ENCODE peak calls at places on chromosomes 11 and 22, in ten cellular contexts. W is GM23248; A is CD8-positive, alpha-beta memory T cell; C is activated T-helper 1 cell treated with anti-CD3 and anti-CD28 coated beads, Interleukin-12 subunit alpha, Interleukin-12 subunit beta, Interleukin-2, Interleukin-4 antibody, amounts not matched to agents 30 ng/mL and 10 ng/mL and 1 ng/mL, durations not matched to agents 14 hours and 24 hours and 36 hours; B is stimulated activated CD4-positive, alpha-beta T cell treated with anti-CD3 and anti-CD28 coated beads, Interleukin-4, amount 100 ng/mL, for 1 hour; Z is EL; D is stimulated activated naive CD4-positive, alpha-beta T cell; F is cardiac muscle cell; G is hepatic stellate cell; P is endothelial cell. Q is an unnamed sample.

GRCh38 chr11:103849366-103849765 is 187.1 kb upstream of the DDI1 start:
- DNase-seq in B (no peak), G (no peak), Z (no peak), A (no peak), W (no peak), C (no peak), P (no peak), D (no peak), F (peak; percentile 55), Q (no peak)

GRCh38 chr11:71212871-71213559 is 39.4 kb downstream of the SHANK2 start:
- DNase-seq in Z (no peak), B (no peak), W (peak; percentile 33), C (no peak), F (peak; percentile 54), P (no peak), A (no peak), D (no peak), G (peak; percentile 69), Q (no peak)

GRCh38 chr11:114154271-114155047 is 94.9 kb downstream of the ZBTB16 start:
- DNase-seq in B (no peak), F (peak; percentile 97), W (peak; percentile 60), Z (no peak), G (no peak), A (no peak), C (no peak), P (no peak), D (no peak), Q (no peak)

GRCh38 chr11:32435511-32435946 is at the start of gene WT1:
- DNase-seq in A (no peak), W (no peak), Z (no peak), C (no peak), D (no peak), P (peak; percentile 38), B (no peak), G (peak; percentile 82), F (peak; percentile 91), Q (no peak)

GRCh38 chr22:49018601-49019000 is 809.1 kb downstream of the BRD1 start:
- DNase-seq in D (no peak), G (no peak), W (no peak), B (no peak), P (no peak), Z (no peak), C (no peak), A (no peak), F (no peak), Q (no peak)

GRCh38 chr22:20431520-20432237 is 5.9 kb downstream of the SCARF2 start:
- DNase-seq in W (no peak), C (no peak), Z (no peak), B (no peak), D (no peak), F (no peak), P (no peak), A (no peak), G (no peak), Q (no peak)

GRCh38 chr11:20053572-20053971 is 106.7 kb downstream of the DBX1 start:
- DNase-seq in F (no peak), B (no peak), A (no peak), C (no peak), G (no peak), W (no peak), Z (no peak), P (no peak), D (no peak), Q (no peak)

GRCh38 chr22:36362819-36363377 is 24.9 kb downstream of the MYH9 start:
- DNase-seq in Z (peak; percentile 75), W (peak; percentile 86), D (no peak), P (no peak), F (no peak), G (no peak), B (peak; percentile 56), C (no peak), A (no peak), Q (no peak)

GRCh38 chr22:49997932-49998717 is 14.4 kb downstream of the IL17REL start:
- DNase-seq in Z (no peak), C (no peak), D (no peak), P (no peak), W (no peak), F (no peak), G (peak; percentile 2), A (no peak), B (no peak), Q (no peak)

GRCh38 chr22:24330636-24331035 is 60.0 kb downstream of the SPECC1L start:
- DNase-seq in W (peak; percentile 17), B (no peak), G (no peak), P (no peak), C (no peak), F (no peak), A (no peak), Z (peak; percentile 19), D (no peak), Q (no peak)

GRCh38 chr11:30855383-30856006 is 269.3 kb upstream of the MPPED2 start:
- DNase-seq in G (no peak), B (no peak), P (no peak), D (no peak), A (no peak), W (peak; percentile 47), C (no peak), F (peak; percentile 21), Z (no peak), Q (peak; percentile 7)